ENCODE peak calls at places on chromosomes 1 and 21, in ten cellular contexts. One of them, this sample, is unnamed.

GRCh38 chr1:41545996-41546938 is 61.8 kb upstream of the EDN2 start:
- DNase-seq in EL: no peak
- DNase-seq in Calu3: no peak
- DNase-seq in tibial artery: no peak
- DNase-seq in AG04450: no peak
- DNase-seq in neural crest cell: no peak
- DNase-seq in left cardiac atrium: no peak
- DNase-seq in cardiac septum: peak
- DNase-seq in stimulated activated CD8-positive, alpha-beta memory T cell treated with anti-CD3 and anti-CD28 coated beads, Interleukin-4, amount 100 ng/mL, for 1 hour: no peak
- DNase-seq in aorta: peak
- DNase-seq in this sample: no peak

GRCh38 chr1:52554267-52554640 is 1.4 kb upstream of the TUT4 start:
- DNase-seq in EL: no peak
- DNase-seq in Calu3: no peak
- DNase-seq in tibial artery: no peak
- DNase-seq in AG04450: no peak
- DNase-seq in neural crest cell: no peak
- DNase-seq in left cardiac atrium: no peak
- DNase-seq in cardiac septum: no peak
- DNase-seq in stimulated activated CD8-positive, alpha-beta memory T cell treated with anti-CD3 and anti-CD28 coated beads, Interleukin-4, amount 100 ng/mL, for 1 hour: no peak
- DNase-seq in aorta: no peak
- DNase-seq in this sample: no peak

GRCh38 chr1:229440821-229441537 is 7.1 kb upstream of the ACTA1 start:
- DNase-seq in EL: peak
- DNase-seq in Calu3: no peak
- DNase-seq in tibial artery: no peak
- DNase-seq in AG04450: peak
- DNase-seq in neural crest cell: no peak
- DNase-seq in left cardiac atrium: no peak
- DNase-seq in cardiac septum: no peak
- DNase-seq in stimulated activated CD8-positive, alpha-beta memory T cell treated with anti-CD3 and anti-CD28 coated beads, Interleukin-4, amount 100 ng/mL, for 1 hour: no peak
- DNase-seq in aorta: no peak
- DNase-seq in this sample: peak

GRCh38 chr1:115829023-115829674 is 11.8 kb downstream of the NHLH2 start:
- DNase-seq in EL: peak
- DNase-seq in Calu3: no peak
- DNase-seq in tibial artery: no peak
- DNase-seq in AG04450: peak
- DNase-seq in neural crest cell: no peak
- DNase-seq in left cardiac atrium: peak
- DNase-seq in cardiac septum: no peak
- DNase-seq in stimulated activated CD8-positive, alpha-beta memory T cell treated with anti-CD3 and anti-CD28 coated beads, Interleukin-4, amount 100 ng/mL, for 1 hour: no peak
- DNase-seq in aorta: no peak
- DNase-seq in this sample: peak

GRCh38 chr21:15732290-15732995 is 2.7 kb downstream of the USP25 start:
- DNase-seq in EL: peak
- DNase-seq in Calu3: no peak
- DNase-seq in tibial artery: no peak
- DNase-seq in AG04450: no peak
- DNase-seq in neural crest cell: no peak
- DNase-seq in left cardiac atrium: no peak
- DNase-seq in cardiac septum: no peak
- DNase-seq in stimulated activated CD8-positive, alpha-beta memory T cell treated with anti-CD3 and anti-CD28 coated beads, Interleukin-4, amount 100 ng/mL, for 1 hour: no peak
- DNase-seq in aorta: no peak
- DNase-seq in this sample: no peak

GRCh38 chr1:212600071-212600915 is 8.3 kb upstream of the ATF3 start:
- DNase-seq in EL: no peak
- DNase-seq in Calu3: no peak
- DNase-seq in tibial artery: no peak
- DNase-seq in AG04450: no peak
- DNase-seq in neural crest cell: no peak
- DNase-seq in left cardiac atrium: no peak
- DNase-seq in cardiac septum: no peak
- DNase-seq in stimulated activated CD8-positive, alpha-beta memory T cell treated with anti-CD3 and anti-CD28 coated beads, Interleukin-4, amount 100 ng/mL, for 1 hour: no peak
- DNase-seq in aorta: no peak
- DNase-seq in this sample: no peak

GRCh38 chr1:2316451-2316940 is 74.9 kb downstream of the MORN1 start:
- DNase-seq in EL: peak
- DNase-seq in Calu3: no peak
- DNase-seq in tibial artery: no peak
- DNase-seq in AG04450: no peak
- DNase-seq in neural crest cell: no peak
- DNase-seq in left cardiac atrium: no peak
- DNase-seq in cardiac septum: no peak
- DNase-seq in stimulated activated CD8-positive, alpha-beta memory T cell treated with anti-CD3 and anti-CD28 coated beads, Interleukin-4, amount 100 ng/mL, for 1 hour: no peak
- DNase-seq in aorta: no peak
- DNase-seq in this sample: no peak

GRCh38 chr1:18134324-18135046 is 26.9 kb downstream of the IGSF21 start:
- DNase-seq in EL: no peak
- DNase-seq in Calu3: no peak
- DNase-seq in tibial artery: no peak
- DNase-seq in AG04450: no peak
- DNase-seq in neural crest cell: no peak
- DNase-seq in left cardiac atrium: no peak
- DNase-seq in cardiac septum: no peak
- DNase-seq in stimulated activated CD8-positive, alpha-beta memory T cell treated with anti-CD3 and anti-CD28 coated beads, Interleukin-4, amount 100 ng/mL, for 1 hour: no peak
- DNase-seq in aorta: no peak
- DNase-seq in this sample: no peak

GRCh38 chr1:243595527-243596206 is 254.4 kb downstream of the AKT3 start:
- DNase-seq in EL: peak
- DNase-seq in Calu3: no peak
- DNase-seq in tibial artery: no peak
- DNase-seq in AG04450: peak
- DNase-seq in neural crest cell: no peak
- DNase-seq in left cardiac atrium: no peak
- DNase-seq in cardiac septum: no peak
- DNase-seq in stimulated activated CD8-positive, alpha-beta memory T cell treated with anti-CD3 and anti-CD28 coated beads, Interleukin-4, amount 100 ng/mL, for 1 hour: no peak
- DNase-seq in aorta: no peak
- DNase-seq in this sample: peak

GRCh38 chr1:180353930-180354329 is 123.9 kb downstream of the LHX4 start:
- DNase-seq in EL: no peak
- DNase-seq in Calu3: no peak
- DNase-seq in tibial artery: no peak
- DNase-seq in AG04450: no peak
- DNase-seq in neural crest cell: peak
- DNase-seq in left cardiac atrium: no peak
- DNase-seq in cardiac septum: no peak
- DNase-seq in stimulated activated CD8-positive, alpha-beta memory T cell treated with anti-CD3 and anti-CD28 coated beads, Interleukin-4, amount 100 ng/mL, for 1 hour: no peak
- DNase-seq in aorta: no peak
- DNase-seq in this sample: no peak

GRCh38 chr21:31136891-31137290 is 98.6 kb upstream of the KRTAP19-8 start:
- DNase-seq in EL: no peak
- DNase-seq in Calu3: no peak
- DNase-seq in tibial artery: no peak
- DNase-seq in AG04450: peak
- DNase-seq in neural crest cell: no peak
- DNase-seq in left cardiac atrium: peak
- DNase-seq in cardiac septum: no peak
- DNase-seq in stimulated activated CD8-positive, alpha-beta memory T cell treated with anti-CD3 and anti-CD28 coated beads, Interleukin-4, amount 100 ng/mL, for 1 hour: no peak
- DNase-seq in aorta: no peak
- DNase-seq in this sample: no peak

GRCh38 chr1:63732666-63733065 is 41.2 kb upstream of the ROR1 start:
- DNase-seq in EL: no peak
- DNase-seq in Calu3: no peak
- DNase-seq in tibial artery: no peak
- DNase-seq in AG04450: no peak
- DNase-seq in neural crest cell: no peak
- DNase-seq in left cardiac atrium: no peak
- DNase-seq in cardiac septum: no peak
- DNase-seq in stimulated activated CD8-positive, alpha-beta memory T cell treated with anti-CD3 and anti-CD28 coated beads, Interleukin-4, amount 100 ng/mL, for 1 hour: no peak
- DNase-seq in aorta: no peak
- DNase-seq in this sample: no peak